ENCODE peak calls at places on chromosomes 12 and 14, in six cellular contexts. F is type B pancreatic cell, I is AG10803, O is ascending aorta, U is right atrium auricular region, E is upper lobe of right lung. M is an unnamed sample.
A peak's percentile ranks its signal among the peaks of the same experiment; 100 is the strongest.

GRCh38 chr12:65123435-65124063 is 2.4 kb upstream of the WIF1 start:
- DNase-seq in F (no peak), I (peak; percentile 31), O (no peak), U (no peak), E (no peak), M (no peak)

GRCh38 chr12:132593938-132594358 is 16.4 kb downstream of the LRCOL1 start:
- DNase-seq in F (peak; percentile 87), U (peak; percentile 79), O (peak; percentile 63), E (peak; percentile 92), I (peak; percentile 84), M (peak; percentile 86)

GRCh38 chr14:68757618-68758081 is 35.2 kb downstream of the ZFP36L1 start:
- DNase-seq in I (peak; percentile 68), U (no peak), E (no peak), O (peak; percentile 48), F (no peak), M (no peak)

GRCh38 chr12:121860257-121860656 is 1.6 kb upstream of the HPD start:
- DNase-seq in U (no peak), O (no peak), E (no peak), F (no peak), I (no peak), M (no peak)

GRCh38 chr12:48286665-48287064 is 64.1 kb downstream of the ZNF641 start:
- DNase-seq in E (no peak), O (no peak), U (no peak), I (no peak), F (no peak), M (no peak)

GRCh38 chr14:103692159-103692558 is 23.1 kb downstream of the XRCC3 start:
- DNase-seq in E (peak; percentile 55), I (no peak), F (no peak), U (no peak), O (no peak), M (no peak)

GRCh38 chr14:54901380-54902142 is 1.1 kb downstream of the GCH1 start:
- DNase-seq in F (no peak), I (no peak), O (no peak), E (no peak), U (peak; percentile 59), M (no peak)

GRCh38 chr12:48828293-48828692 is 10.0 kb downstream of the CACNB3 start:
- DNase-seq in U (no peak), F (no peak), E (no peak), I (no peak), O (no peak), M (no peak)

GRCh38 chr14:61653507-61653906 is 41.8 kb upstream of the HIF1A start:
- DNase-seq in E (no peak), U (peak; percentile 63), I (peak; percentile 75), F (no peak), O (no peak), M (no peak)

GRCh38 chr12:103326190-103326589 is 169.6 kb downstream of the C12orf42 start:
- DNase-seq in E (no peak), F (no peak), U (no peak), O (no peak), I (no peak), M (no peak)

GRCh38 chr12:55738113-55739024 is 4.6 kb upstream of the GDF11 start:
- DNase-seq in I (peak; percentile 71), O (peak; percentile 64), U (peak; percentile 88), E (peak; percentile 87), F (no peak), M (no peak)

GRCh38 chr12:53770281-53770680 is 18.5 kb upstream of the CISTR start:
- DNase-seq in E (no peak), O (no peak), F (no peak), I (peak; percentile 98), U (no peak), M (no peak)

GRCh38 chr14:52110441-52111086 is 41.7 kb upstream of the NID2 start:
- DNase-seq in E (no peak), O (no peak), U (no peak), F (no peak), I (peak; percentile 61), M (no peak)

GRCh38 chr12:3633396-3633795 is 119.5 kb downstream of the CRACR2A start:
- DNase-seq in I (no peak), F (no peak), O (no peak), E (no peak), U (no peak), M (no peak)

GRCh38 chr14:36771256-36771655 is 109.6 kb downstream of the PAX9 start:
- DNase-seq in I (no peak), O (no peak), U (no peak), F (no peak), E (no peak), M (no peak)

GRCh38 chr14:81408595-81408994 is 8.5 kb upstream of the STON2 start:
- DNase-seq in O (no peak), I (no peak), E (no peak), U (no peak), F (no peak), M (no peak)

GRCh38 chr12:95789126-95790024 is 1.2 kb downstream of the NTN4 start:
- DNase-seq in O (no peak), E (peak; percentile 72), I (no peak), U (no peak), F (peak; percentile 68), M (no peak)
- TF ChIP-seq CTCF in O (no peak), E (no peak), I (peak; percentile 4), U (no peak), F (no peak), M (no peak)

GRCh38 chr12:109777544-109777943 is 55.7 kb downstream of the TRPV4 start:
- DNase-seq in O (no peak), E (no peak), F (no peak), U (no peak), I (peak; percentile 17), M (no peak)

GRCh38 chr12:109781668-109782321 is 51.4 kb downstream of the TRPV4 start:
- DNase-seq in E (no peak), F (peak; percentile 58), I (no peak), U (no peak), O (no peak), M (no peak)

GRCh38 chr12:109776624-109777023 is 56.6 kb downstream of the TRPV4 start:
- DNase-seq in E (no peak), O (no peak), F (no peak), I (no peak), U (no peak), M (no peak)

GRCh38 chr12:109778684-109779083 is 54.5 kb downstream of the TRPV4 start:
- DNase-seq in O (no peak), U (no peak), E (no peak), I (no peak), F (no peak), M (no peak)

GRCh38 chr12:109779382-109779781 is 53.8 kb downstream of the TRPV4 start:
- DNase-seq in O (no peak), F (no peak), E (no peak), I (no peak), U (no peak), M (no peak)
- TF ChIP-seq CTCF in O (no peak), F (peak; percentile 28), E (no peak), I (no peak), U (no peak), M (no peak)

GRCh38 chr14:100524933-100525243 is 62.3 kb downstream of the BEGAIN start:
- DNase-seq in I (no peak), E (peak; percentile 42), U (peak; percentile 44), O (no peak), F (peak; percentile 64), M (peak; percentile 22)
- TF ChIP-seq CTCF in I (peak; percentile 12), E (no peak), U (no peak), O (no peak), F (peak; percentile 76), M (no peak)

DNA sequence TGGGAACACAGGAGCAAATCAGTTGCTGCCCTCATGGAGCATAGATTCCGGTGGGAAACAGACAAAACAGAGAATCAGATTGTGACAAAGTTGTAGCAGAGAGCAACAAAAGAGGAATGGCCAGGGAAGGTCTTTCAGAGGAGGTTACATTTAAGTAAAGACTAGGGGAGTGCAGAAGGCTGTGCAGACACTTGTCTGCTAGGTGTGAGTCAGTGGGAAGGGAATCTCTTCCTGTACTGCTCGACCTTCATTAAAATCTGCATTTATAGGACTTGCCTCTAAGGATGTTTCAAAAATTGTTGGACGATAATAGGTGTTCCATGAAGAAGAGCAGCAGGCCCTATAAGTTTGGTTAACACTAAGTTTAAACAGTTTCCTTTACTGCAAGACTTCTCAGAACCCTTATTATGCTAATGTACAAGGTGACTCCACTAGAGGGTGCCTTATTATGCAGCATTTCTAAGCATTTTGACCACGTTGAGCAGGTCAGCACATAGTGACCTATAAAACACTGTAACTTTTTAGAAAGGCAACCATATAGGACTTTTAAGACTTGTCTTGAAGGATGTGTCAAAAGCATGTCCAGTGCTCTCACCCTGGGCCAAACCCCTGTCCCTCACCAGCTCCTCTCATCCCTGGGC is 91.8 kb upstream of the RIC8B start:
- DNase-seq in E (no peak), O (no peak), F (no peak), U (no peak), I (peak; percentile 16), M (no peak)
- TF ChIP-seq CTCF in E (peak; percentile 36), O (no peak), F (no peak), U (no peak), I (peak; percentile 37), M (no peak)

GRCh38 chr12:124759841-124760508 is 103.7 kb downstream of the SCARB1 start:
- DNase-seq in O (no peak), E (peak; percentile 78), F (no peak), U (no peak), I (peak; percentile 75), M (no peak)
- TF ChIP-seq CTCF in O (no peak), E (no peak), F (no peak), U (no peak), I (no peak), M (no peak)

DNA sequence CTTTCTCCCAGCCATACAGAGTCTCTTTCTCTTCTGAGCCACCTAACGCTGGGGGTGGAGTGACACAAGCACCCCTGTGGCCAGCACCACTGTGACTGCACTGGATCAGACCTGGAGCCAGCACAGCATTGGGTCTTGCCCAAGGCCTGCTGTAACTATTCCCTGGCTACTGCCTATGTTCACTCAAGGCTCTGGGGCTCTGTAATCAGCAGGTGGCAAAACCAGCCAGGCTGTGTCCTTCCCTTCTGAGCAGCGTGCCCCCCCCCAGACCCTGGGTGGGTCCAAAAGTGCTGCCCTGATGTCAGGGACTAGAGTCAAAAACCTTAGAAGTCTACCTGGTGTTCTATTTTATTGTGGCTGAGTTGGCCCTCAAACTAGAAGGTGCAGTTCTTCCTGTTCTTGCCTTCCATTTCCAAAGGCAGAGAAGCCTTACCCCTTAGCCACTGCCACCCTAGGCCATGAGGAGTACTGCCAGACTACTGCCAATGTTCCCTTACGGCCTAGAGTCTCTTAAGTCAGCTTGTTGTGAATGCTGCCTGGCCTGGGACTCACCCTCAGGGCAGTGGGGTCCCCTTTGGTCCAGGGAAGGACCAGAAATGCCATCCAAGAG is 49.9 kb downstream of the PELI2 start:
- DNase-seq in O (no peak), I (no peak), E (no peak), F (no peak), U (no peak), M (no peak)
- TF ChIP-seq CTCF in O (no peak), I (no peak), E (no peak), F (no peak), U (no peak), M (no peak)

DNA sequence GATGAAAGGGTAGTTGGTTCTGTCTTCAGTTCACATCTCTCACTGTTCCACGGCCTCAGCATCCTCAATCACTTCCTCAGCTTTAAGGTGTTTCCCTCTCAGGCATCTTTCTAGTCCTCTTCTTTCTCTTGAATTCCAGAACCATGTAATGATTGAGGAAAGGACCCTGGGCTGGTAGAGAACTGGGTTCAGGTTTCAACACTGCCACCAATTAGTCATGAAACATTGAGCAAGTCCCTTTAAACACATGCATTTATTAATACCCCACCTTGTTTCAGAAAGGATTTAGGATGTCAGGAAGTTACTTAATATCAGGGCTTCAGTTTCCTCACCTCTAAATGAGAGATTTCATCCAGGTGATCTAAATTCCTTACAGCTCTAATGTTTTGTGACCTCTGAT is 7.2 kb downstream of the DMAC2L start:
- DNase-seq in F (no peak), I (peak; percentile 53), O (no peak), E (no peak), U (no peak), M (no peak)
- TF ChIP-seq CTCF in F (no peak), I (no peak), O (no peak), E (no peak), U (no peak), M (no peak)